ENCODE peak calls at places on chromosomes 12 and 14, in eight cellular contexts. L, P, N, Q, B, V, G and I are unnamed samples.
A peak's percentile ranks its signal among the peaks of the same experiment; 100 is the strongest.

GRCh38 chr12:46005151-46005797 is 14.9 kb upstream of the SCAF11 start:
- DNase-seq in V (no peak), Q (no peak), L (no peak), P (no peak), B (no peak), N (no peak), G (no peak), I (no peak)

GRCh38 chr12:25855716-25856115 is 102.8 kb upstream of the RASSF8 start:
- DNase-seq in V (no peak), N (no peak), Q (no peak), G (no peak), B (no peak), L (no peak), P (no peak), I (no peak)

GRCh38 chr12:111180830-111181726 is 187.8 kb downstream of the PHETA1 start:
- DNase-seq in V (peak; percentile 47), N (peak; percentile 68), G (no peak), P (peak; percentile 60), L (no peak), B (no peak), Q (peak; percentile 38), I (peak; percentile 88)

GRCh38 chr12:130565189-130565588 is 150.9 kb downstream of the RIMBP2 start:
- DNase-seq in B (no peak), Q (no peak), V (no peak), L (no peak), P (no peak), G (no peak), N (no peak), I (no peak)

GRCh38 chr14:64438181-64438839 is 27.0 kb upstream of the AKAP5 start:
- DNase-seq in V (no peak), N (no peak), P (no peak), G (no peak), L (no peak), Q (no peak), B (no peak), I (no peak)

GRCh38 chr12:50626026-50626425 is 121.2 kb downstream of the DIP2B start:
- DNase-seq in V (no peak), P (no peak), Q (no peak), B (no peak), G (no peak), N (no peak), L (no peak), I (no peak)

GRCh38 chr12:110246690-110247339 is 34.2 kb upstream of the ATP2A2 start:
- DNase-seq in Q (no peak), V (peak; percentile 45), P (no peak), L (no peak), G (no peak), B (no peak), N (peak; percentile 32), I (peak; percentile 66)

GRCh38 chr12:58640314-58640713 is 280.0 kb downstream of the LRIG3 start:
- DNase-seq in B (no peak), Q (no peak), P (no peak), N (no peak), L (no peak), G (no peak), V (no peak), I (no peak)

GRCh38 chr12:48988030-48988649 is 10.0 kb downstream of the WNT1 start:
- DNase-seq in L (peak; percentile 84), B (peak; percentile 65), P (peak; percentile 71), N (peak; percentile 60), V (peak; percentile 63), Q (peak; percentile 79), G (peak; percentile 69), I (peak; percentile 88)

GRCh38 chr14:83129503-83129902 is 1595.8 kb upstream of the SEL1L start:
- DNase-seq in P (no peak), G (no peak), Q (no peak), V (no peak), N (no peak), L (no peak), B (no peak), I (no peak)

GRCh38 chr12:18483723-18484325 is 222.5 kb downstream of the PIK3C2G start:
- DNase-seq in V (no peak), B (no peak), P (no peak), L (no peak), N (no peak), G (no peak), Q (no peak), I (no peak)

GRCh38 chr12:96882862-96883261 is 24.2 kb upstream of the NEDD1 start:
- DNase-seq in B (no peak), G (no peak), V (no peak), N (no peak), P (no peak), Q (no peak), L (no peak), I (no peak)

GRCh38 chr14:103526914-103527248 is 2.1 kb upstream of the TRMT61A start:
- DNase-seq in B (no peak), N (no peak), G (no peak), L (no peak), V (no peak), Q (no peak), P (no peak), I (no peak)

GRCh38 chr12:6457220-6457945 is 5.5 kb downstream of the TAPBPL start:
- DNase-seq in B (no peak), V (no peak), Q (no peak), N (no peak), G (no peak), L (peak; percentile 31), P (no peak), I (no peak)

GRCh38 chr12:132506730-132507538 is 17.0 kb downstream of the FBRSL1 start:
- DNase-seq in Q (peak; percentile 55), G (no peak), N (peak; percentile 92), L (peak; percentile 80), P (peak; percentile 69), B (peak; percentile 68), V (peak; percentile 90), I (peak; percentile 92)

GRCh38 chr12:83106873-83107272 is 420.2 kb downstream of the TMTC2 start:
- DNase-seq in B (no peak), V (no peak), G (no peak), N (no peak), Q (no peak), L (no peak), P (no peak), I (no peak)

GRCh38 chr14:69346710-69347109 is 51.4 kb downstream of the ERH start:
- DNase-seq in P (no peak), B (no peak), Q (peak; percentile 65), N (peak; percentile 45), V (no peak), L (no peak), G (no peak), I (peak; percentile 74)